ENCODE peak calls at places on chromosome 12, in four cellular contexts. E is tibial artery, W is lower lobe of right lung, C is pancreas. Q is an unnamed sample. For H3K4me1, the result is how much of the 10 kb centered on the place peaks cover.

GRCh38 chr12:96034631-96035282 is 630 bp downstream of the LTA4H start:
- DNase-seq in W (peak), C (peak), E (peak), Q (no peak)

GRCh38 chr12:27198036-27198435 is 46.0 kb upstream of the STK38L start:
- DNase-seq in W (no peak), C (no peak), E (peak), Q (no peak)

GRCh38 chr12:124429535-124429934 is 134.6 kb downstream of the RFLNA start:
- DNase-seq in E (no peak), W (no peak), C (no peak), Q (peak)

GRCh38 chr12:27779416-27779815 is 617 bp upstream of the KLHL42 start:
- DNase-seq in C (no peak), E (peak), W (no peak), Q (peak)

GRCh38 chr12:95218164-95218851 is 701 bp downstream of the VEZT start:
- DNase-seq in W (no peak), C (no peak), E (no peak), Q (no peak)

GRCh38 chr12:89731614-89732013 is 23.0 kb upstream of the ATP2B1 start:
- DNase-seq in W (no peak), C (no peak), E (peak), Q (no peak)

GRCh38 chr12:121181181-121181580 is 28.7 kb upstream of the P2RX4 start:
- DNase-seq in W (no peak), E (no peak), C (no peak), Q (no peak)

GRCh38 chr12:66947119-66947518 is 268.2 kb upstream of the GRIP1 start:
- DNase-seq in W (no peak), C (no peak), E (no peak), Q (no peak)

GRCh38 chr12:238116-238515 is 24.2 kb upstream of the SLC6A12 start:
- DNase-seq in W (no peak), E (peak), C (no peak), Q (no peak)

GRCh38 chr12:123488539-123489230 is 30.7 kb downstream of the SNRNP35 start:
- DNase-seq in E (no peak), C (no peak), W (no peak), Q (no peak)

GRCh38 chr12:1634590-1635191 is 5.7 kb downstream of the WNT5B start:
- DNase-seq in E (peak), W (peak), C (peak), Q (peak)

GRCh38 chr12:15757553-15758255 is 31.5 kb downstream of the EPS8 start:
- DNase-seq in E (peak), C (no peak), W (no peak), Q (peak)

GRCh38 chr12:49539406-49540228 is 787 bp downstream of the KCNH3 start:
- DNase-seq in E (no peak), W (no peak), C (peak), Q (no peak)

GRCh38 chr12:2439332-2440100 is 355.3 kb upstream of the FKBP4 start:
- DNase-seq in W (no peak), C (no peak), E (no peak), Q (no peak)

GRCh38 chr12:89883630-89884364 is 175.2 kb upstream of the ATP2B1 start:
- DNase-seq in W (no peak), E (no peak), C (no peak), Q (no peak)

GRCh38 chr12:54246011-54246641 is 33.8 kb downstream of the CBX5 start:
- DNase-seq in E (no peak), C (no peak), W (no peak), Q (no peak)

GRCh38 chr12:47361389-47362031 is 281.8 kb upstream of the AMIGO2 start:
- DNase-seq in E (no peak), W (no peak), C (no peak), Q (peak)

DNA sequence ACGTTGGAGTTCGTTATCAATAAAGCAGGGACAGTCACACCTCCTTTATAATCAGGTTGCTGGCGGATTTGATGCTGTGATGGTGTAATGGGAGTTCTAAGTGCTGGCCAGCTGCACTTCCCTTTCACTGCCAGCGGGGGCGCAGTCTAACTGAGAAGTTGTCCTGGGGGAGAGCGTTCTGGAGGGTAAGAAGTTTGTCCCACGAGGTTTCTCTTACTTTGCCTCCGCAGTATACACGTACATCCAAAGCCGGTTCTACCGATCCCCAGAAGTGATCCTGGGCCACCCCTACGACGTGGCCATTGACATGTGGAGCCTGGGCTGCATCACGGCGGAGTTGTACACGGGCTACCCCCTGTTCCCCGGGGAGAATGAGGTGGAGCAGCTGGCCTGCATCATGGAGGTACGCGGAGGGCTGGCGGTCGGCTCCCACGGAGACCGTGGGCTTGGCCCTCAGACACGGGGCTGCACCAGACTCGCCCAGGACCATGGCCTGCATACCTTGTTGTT is 42.7 kb downstream of the DYRK4 start:
- DNase-seq in W (peak), C (peak), E (peak), Q (peak)
- TF ChIP-seq CTCF in W (peak), C (peak), E (peak), Q (peak)

DNA sequence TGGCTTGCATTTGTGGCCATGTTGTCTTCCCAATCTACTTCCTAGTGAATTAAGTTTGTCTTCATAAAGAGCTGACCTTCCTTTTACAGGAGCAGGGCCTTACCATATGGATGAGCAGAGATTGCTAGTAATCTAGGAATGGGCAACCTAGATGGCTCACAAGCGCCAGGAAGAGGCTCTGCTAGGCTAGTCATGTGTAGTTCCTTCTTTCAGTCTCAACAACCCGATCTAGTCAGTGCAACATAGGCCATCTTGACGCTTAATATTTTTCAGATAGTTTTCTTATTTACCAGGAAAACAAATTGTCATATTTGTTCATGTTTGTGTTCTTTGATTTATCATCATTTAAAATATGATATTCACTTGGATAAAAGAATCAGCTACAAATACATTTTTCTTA is 48.2 kb upstream of the TPH2 start:
- DNase-seq in C (no peak), W (no peak), E (no peak), Q (no peak)
- H3K4me1 ChIP-seq in C (under half), W (under half), E (under half), Q (under half)

DNA sequence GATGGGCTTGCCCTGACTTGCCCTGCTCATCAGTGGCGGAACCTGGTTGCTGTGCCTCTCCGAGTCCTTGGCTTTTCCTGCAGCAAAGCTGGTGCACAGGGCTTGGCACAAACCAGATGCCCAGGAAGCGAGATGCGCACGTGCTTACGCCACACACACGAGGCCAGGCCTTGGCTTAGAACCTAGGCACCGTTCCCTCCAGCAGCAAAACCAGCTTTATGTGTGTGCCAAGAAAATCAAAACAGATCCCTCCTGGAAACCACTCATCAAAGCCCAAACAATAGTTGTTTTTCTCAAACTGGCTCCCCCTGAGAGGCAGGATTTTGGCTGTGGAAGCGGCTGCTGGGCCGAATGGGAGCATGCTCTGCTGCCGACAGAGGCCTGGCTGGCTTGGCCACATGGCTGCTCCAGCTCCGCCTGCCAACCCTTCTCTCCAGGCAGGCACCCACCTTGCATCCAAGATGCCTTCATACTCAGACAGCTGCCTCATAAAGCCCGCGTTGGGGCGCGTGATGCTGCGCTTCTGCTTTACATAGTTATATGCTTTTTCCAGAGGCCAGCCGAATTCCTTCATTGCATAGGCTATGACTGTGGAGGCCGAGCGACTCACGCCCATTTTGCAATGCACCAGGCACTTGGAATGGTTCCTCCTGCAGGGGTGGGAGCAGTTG is 58.7 kb downstream of the SSH1 start:
- DNase-seq in E (no peak), W (no peak), C (no peak), Q (no peak)
- TF ChIP-seq CTCF in E (no peak), W (no peak), C (no peak), Q (no peak)

GRCh38 chr12:86143162-86143561 is 113.0 kb downstream of the MGAT4C start:
- DNase-seq in C (no peak), W (no peak), E (no peak), Q (no peak)
- H3K4me1 ChIP-seq in C (under half), W (under half), E (under half), Q (under half)

GRCh38 chr12:31705651-31706050 is 23.2 kb downstream of the AMN1 start:
- DNase-seq in W (no peak), C (no peak), E (no peak), Q (no peak)

GRCh38 chr12:31702047-31702446 is 26.8 kb downstream of the AMN1 start:
- DNase-seq in C (no peak), W (no peak), E (no peak), Q (no peak)
- TF ChIP-seq CTCF in C (no peak), W (peak), E (no peak), Q (peak)

Q was measured in upper lobe of left lung.